ENCODE peak calls at places on chromosome 4, in ten cellular contexts. J is mammary epithelial cell, B is right lobe of liver, E is ascending aorta, A is GM06990, X is esophagus squamous epithelium, I is left lung, H is adipocyte, M is brain microvascular endothelial cell, D is stomach. R is an unnamed sample. For H3K27me3, the result is how much of the 10 kb centered on the place peaks cover.

GRCh38 chr4:8310306-8310705 is 40.8 kb downstream of the HTRA3 start:
- DNase-seq in J (no peak), B (no peak), E (no peak), A (no peak), X (no peak), I (peak), H (no peak), M (no peak), D (no peak), R (no peak)

GRCh38 chr4:127560755-127561154 is 72.0 kb upstream of the INTU start:
- DNase-seq in J (no peak), B (no peak), E (no peak), A (no peak), X (no peak), I (no peak), H (no peak), M (no peak), D (no peak), R (no peak)

GRCh38 chr4:109801895-109802319 is at the start of gene CFI:
- DNase-seq in J (peak), B (no peak), E (no peak), A (no peak), X (no peak), I (no peak), H (peak), M (peak), D (no peak), R (no peak)

GRCh38 chr4:122758033-122758432 is 25.5 kb downstream of the BBS12 start:
- DNase-seq in J (no peak), B (no peak), E (no peak), A (no peak), X (no peak), I (no peak), H (peak), M (no peak), D (no peak), R (no peak)

GRCh38 chr4:52645315-52645714 is 13.8 kb downstream of the USP46 start:
- DNase-seq in J (no peak), B (no peak), E (no peak), A (peak), X (no peak), I (no peak), H (no peak), M (no peak), D (no peak), R (no peak)

GRCh38 chr4:108762559-108763225 is at the start of gene ETNPPL:
- DNase-seq in J (peak), B (peak), E (no peak), A (peak), X (no peak), I (peak), H (peak), M (no peak), D (peak), R (no peak)

GRCh38 chr4:15665738-15666365 is 10.7 kb upstream of the FBXL5 start:
- DNase-seq in J (peak), B (no peak), E (no peak), A (no peak), X (no peak), I (no peak), H (no peak), M (no peak), D (no peak), R (no peak)

GRCh38 chr4:22573198-22573597 is 57.3 kb upstream of the ADGRA3 start:
- DNase-seq in J (peak), B (no peak), E (no peak), A (no peak), X (no peak), I (peak), H (peak), M (no peak), D (peak), R (peak)

GRCh38 chr4:158428242-158428641 is 93.4 kb upstream of the RXFP1 start:
- DNase-seq in J (peak), B (no peak), E (no peak), A (no peak), X (no peak), I (no peak), H (peak), M (no peak), D (no peak), R (no peak)

GRCh38 chr4:74449571-74450297 is 4.8 kb downstream of the AREG start:
- DNase-seq in J (peak), B (no peak), E (no peak), A (no peak), X (no peak), I (no peak), H (no peak), M (peak), D (no peak), R (no peak)

GRCh38 chr4:74447636-74448233 is 2.8 kb downstream of the AREG start:
- DNase-seq in J (no peak), B (no peak), E (no peak), A (no peak), X (no peak), I (no peak), H (no peak), M (no peak), D (no peak), R (no peak)

GRCh38 chr4:74444891-74445642 is at the start of gene AREG:
- DNase-seq in J (peak), B (peak), E (peak), A (peak), X (peak), I (peak), H (peak), M (peak), D (peak), R (peak)

GRCh38 chr4:74446193-74446868 is 1.4 kb downstream of the AREG start:
- DNase-seq in J (peak), B (no peak), E (no peak), A (no peak), X (no peak), I (no peak), H (no peak), M (no peak), D (no peak), R (no peak)

DNA sequence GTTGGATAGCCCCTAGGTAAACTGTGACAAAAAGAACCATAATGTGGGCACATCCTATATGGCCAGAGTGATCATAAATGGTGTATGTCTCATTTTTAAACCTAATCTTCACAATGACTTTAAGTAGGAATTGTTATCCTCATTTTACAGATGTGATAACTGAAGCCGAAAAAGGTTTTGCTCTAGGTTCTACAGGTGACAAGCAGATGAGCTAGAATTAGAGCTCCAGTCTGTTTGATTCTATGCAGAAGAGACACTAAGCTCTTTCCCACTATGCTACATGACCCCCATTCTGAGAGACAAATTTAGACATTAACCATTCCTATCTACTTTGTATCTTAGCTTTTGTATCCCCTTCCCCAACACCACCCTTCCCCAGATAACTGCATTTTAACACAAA is 2.0 kb downstream of the AREG start:
- DNase-seq in J (no peak), B (no peak), E (no peak), A (no peak), X (no peak), I (no peak), H (no peak), M (no peak), D (no peak), R (no peak)
- H3K27me3 ChIP-seq in J (under half), B (under half), E (under half), A (under half), X (under half), I (under half), H (under half), M (under half), D (under half), R (under half)

GRCh38 chr4:155423671-155424070 is 46.9 kb upstream of the MAP9 start:
- DNase-seq in J (no peak), B (no peak), E (no peak), A (no peak), X (no peak), I (no peak), H (no peak), M (no peak), D (no peak), R (no peak)

GRCh38 chr4:155413451-155413850 is 36.7 kb upstream of the MAP9 start:
- DNase-seq in J (no peak), B (no peak), E (no peak), A (no peak), X (no peak), I (no peak), H (no peak), M (no peak), D (no peak), R (no peak)

GRCh38 chr4:155415662-155416061 is 38.9 kb upstream of the MAP9 start:
- DNase-seq in J (no peak), B (no peak), E (no peak), A (no peak), X (no peak), I (no peak), H (no peak), M (no peak), D (no peak), R (no peak)

GRCh38 chr4:155419266-155419665 is 42.5 kb upstream of the MAP9 start:
- DNase-seq in J (peak), B (no peak), E (no peak), A (no peak), X (no peak), I (no peak), H (peak), M (peak), D (no peak), R (no peak)
- H3K27me3 ChIP-seq in J (under half), B (under half), E (under half), A (under half), X (under half), I (under half), H (under half), M (under half), D (under half), R (under half)

GRCh38 chr4:3746701-3747581 is 19.2 kb upstream of the ADRA2C start:
- DNase-seq in J (no peak), B (no peak), E (peak), A (no peak), X (no peak), I (no peak), H (no peak), M (no peak), D (no peak), R (no peak)
- H3K27me3 ChIP-seq in J (under half), B (under half), E (under half), A (under half), X (under half), I (half or more), H (half or more), M (under half), D (under half), R (half or more)

DNA sequence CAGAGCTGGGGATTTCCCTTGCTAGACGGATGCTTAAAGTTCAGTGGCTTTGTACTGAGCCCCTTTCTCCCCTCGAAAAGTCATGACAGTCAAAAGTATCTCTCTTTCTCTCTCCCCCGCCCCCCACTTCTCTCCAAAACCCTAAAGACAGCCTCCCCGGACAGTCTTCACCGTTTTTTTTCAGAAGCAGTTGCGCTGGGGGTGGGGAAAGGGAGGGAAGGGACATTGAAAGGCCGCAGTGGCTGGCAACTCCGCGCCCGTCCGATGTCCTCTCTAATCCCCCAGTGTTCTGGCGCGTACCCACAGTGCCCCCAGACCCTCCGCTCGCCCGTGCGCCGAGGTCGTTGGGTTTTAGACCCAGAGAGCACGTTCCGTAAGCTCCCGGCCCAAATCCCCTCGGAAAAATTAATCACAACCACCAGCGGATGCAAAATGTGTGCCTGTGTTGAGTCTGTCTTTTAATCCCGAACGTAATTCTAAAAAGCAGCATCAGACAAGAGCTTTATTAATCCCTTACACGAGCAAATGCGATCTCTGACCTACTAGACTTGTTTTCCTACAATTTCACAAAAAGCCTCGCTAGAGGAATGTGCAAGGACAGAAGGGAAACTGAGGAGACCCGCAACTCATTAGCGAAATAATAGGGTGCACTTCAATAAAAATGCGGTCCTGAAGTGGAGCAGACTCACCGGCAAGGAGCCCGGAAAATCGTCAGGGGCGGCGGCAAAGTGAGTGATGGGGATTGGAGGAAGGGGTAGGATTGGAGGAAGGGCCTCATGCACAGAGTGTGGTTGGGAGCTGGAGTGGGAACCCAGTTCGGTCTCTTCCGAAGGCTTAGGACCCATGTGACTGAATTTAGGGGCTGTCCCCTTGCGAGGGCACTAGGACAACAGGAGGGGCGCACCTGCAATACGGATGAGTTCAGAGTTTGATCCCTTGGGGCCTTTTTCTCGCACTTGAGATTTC is 12.2 kb upstream of the PRDM8 start:
- DNase-seq in J (no peak), B (no peak), E (no peak), A (no peak), X (no peak), I (no peak), H (no peak), M (no peak), D (no peak), R (no peak)
- H3K27me3 ChIP-seq in J (under half), B (under half), E (under half), A (under half), X (under half), I (half or more), H (under half), M (under half), D (under half), R (under half)

GRCh38 chr4:140027135-140027534 is 126.8 kb downstream of the MAML3 start:
- DNase-seq in J (no peak), B (no peak), E (no peak), A (no peak), X (no peak), I (no peak), H (no peak), M (no peak), D (no peak), R (no peak)

GRCh38 chr4:140019619-140020367 is 134.2 kb downstream of the MAML3 start:
- DNase-seq in J (no peak), B (no peak), E (no peak), A (no peak), X (no peak), I (no peak), H (no peak), M (no peak), D (no peak), R (no peak)

GRCh38 chr4:140028676-140029407 is 125.1 kb downstream of the MAML3 start:
- DNase-seq in J (no peak), B (no peak), E (no peak), A (no peak), X (no peak), I (no peak), H (no peak), M (no peak), D (no peak), R (no peak)

GRCh38 chr4:140020457-140021361 is 133.3 kb downstream of the MAML3 start:
- DNase-seq in J (no peak), B (no peak), E (no peak), A (no peak), X (no peak), I (no peak), H (peak), M (no peak), D (no peak), R (no peak)

GRCh38 chr4:140025470-140025869 is 128.5 kb downstream of the MAML3 start:
- DNase-seq in J (no peak), B (no peak), E (no peak), A (no peak), X (no peak), I (no peak), H (no peak), M (no peak), D (no peak), R (no peak)
- H3K27me3 ChIP-seq in J (under half), B (under half), E (under half), A (under half), X (under half), I (under half), H (under half), M (under half), D (under half), R (under half)

GRCh38 chr4:37245391-37245954 is 930 bp downstream of the NWD2 start:
- DNase-seq in J (no peak), B (no peak), E (no peak), A (no peak), X (no peak), I (no peak), H (no peak), M (no peak), D (no peak), R (no peak)
- H3K27me3 ChIP-seq in J (under half), B (under half), E (under half), A (under half), X (under half), I (half or more), H (under half), M (under half), D (under half), R (under half)

DNA sequence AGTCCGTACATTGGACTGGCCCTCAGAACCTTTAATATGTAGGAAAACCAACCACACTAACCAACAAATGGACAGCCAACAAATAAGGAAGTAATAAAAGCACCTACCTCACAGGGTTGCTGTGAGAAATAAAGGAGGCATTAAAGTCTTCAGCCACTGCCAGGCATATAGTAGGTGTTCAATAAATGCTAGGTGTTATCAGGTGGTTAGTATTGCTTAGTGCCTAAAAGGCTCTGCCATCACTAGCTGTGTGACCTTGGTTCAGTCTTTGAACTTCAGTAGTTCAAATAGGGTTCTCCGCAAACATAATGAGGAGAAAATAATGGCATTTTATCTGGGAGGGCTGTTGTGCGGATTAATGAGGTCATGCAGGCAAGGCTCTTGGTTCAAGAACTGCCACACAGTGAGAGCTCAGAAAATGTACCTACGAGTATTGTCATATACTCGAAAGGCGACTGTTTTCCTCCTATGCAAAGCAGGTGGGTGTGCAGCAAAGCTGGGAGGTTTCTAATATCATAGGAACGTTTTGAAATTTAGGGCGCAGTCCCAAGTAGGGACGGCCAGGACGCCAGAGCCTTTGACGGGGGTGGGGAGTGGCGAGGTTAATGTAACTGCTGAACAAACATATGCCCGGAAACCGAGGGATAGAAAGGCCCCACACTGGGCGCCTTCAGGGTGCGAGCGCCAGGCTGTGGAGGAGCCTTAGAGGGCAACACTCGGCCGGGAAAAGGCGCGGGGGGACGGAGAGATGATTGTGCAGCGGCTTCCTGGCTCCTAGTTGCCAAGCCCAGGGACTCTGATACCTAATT is 7.0 kb upstream of the GSX2 start:
- DNase-seq in J (no peak), B (no peak), E (no peak), A (no peak), X (no peak), I (no peak), H (no peak), M (no peak), D (no peak), R (no peak)
- H3K27me3 ChIP-seq in J (under half), B (under half), E (under half), A (under half), X (under half), I (half or more), H (under half), M (under half), D (under half), R (half or more)

R was measured in dorsolateral prefrontal cortex.